ENCODE peak calls at places on chromosomes 4 and X, in eight cellular contexts. N, U, O, Q, R, D, M and L are unnamed samples.

GRCh38 chr4:168555437-168555836 is 58.6 kb downstream of the PALLD start:
- DNase-seq in U (no peak), D (no peak), O (no peak), R (no peak), Q (no peak), M (no peak), N (no peak), L (no peak)

GRCh38 chr4:74503580-74503979 is 58.6 kb downstream of the AREG start:
- DNase-seq in R (no peak), O (no peak), M (no peak), D (no peak), U (no peak), N (peak; percentile 88), Q (peak; percentile 28), L (no peak)

GRCh38 chr4:117588771-117589170 is 445.5 kb upstream of the NDST3 start:
- DNase-seq in M (no peak), Q (no peak), R (no peak), U (no peak), D (no peak), O (no peak), N (no peak), L (no peak)

GRCh38 chr4:7852568-7853185 is 87.0 kb downstream of the AFAP1 start:
- DNase-seq in R (no peak), M (no peak), D (peak; percentile 48), O (no peak), Q (no peak), N (no peak), U (no peak), L (no peak)

GRCh38 chr4:44583393-44583792 is 68.0 kb downstream of the YIPF7 start:
- DNase-seq in Q (no peak), R (no peak), U (no peak), D (no peak), N (no peak), M (no peak), O (no peak), L (no peak)

GRCh38 chrX:18146954-18147353 is 73.7 kb downstream of the BEND2 start:
- DNase-seq in U (no peak), D (no peak), M (no peak), Q (peak; percentile 21), O (no peak), N (peak; percentile 13), R (no peak), L (no peak)

GRCh38 chrX:129698150-129698549 is 40.6 kb upstream of the XPNPEP2 start:
- DNase-seq in Q (no peak), R (no peak), D (no peak), N (no peak), O (no peak), U (no peak), M (no peak), L (no peak)

GRCh38 chr4:27278615-27279014 is 418.0 kb downstream of the STIM2 start:
- DNase-seq in O (no peak), Q (peak; percentile 23), U (no peak), M (no peak), R (no peak), D (no peak), N (peak; percentile 7), L (no peak)

GRCh38 chrX:54807524-54808108 is at the start of gene MAGED2:
- DNase-seq in R (peak; percentile 82), N (peak; percentile 16), O (no peak), M (no peak), Q (peak; percentile 70), U (peak; percentile 44), D (peak; percentile 5), L (no peak)

GRCh38 chr4:30828290-30828926 is 108.2 kb downstream of the PCDH7 start:
- DNase-seq in U (no peak), D (no peak), N (peak; percentile 18), R (no peak), M (no peak), Q (peak; percentile 20), O (no peak), L (no peak)

GRCh38 chr4:25280210-25280609 is 32.4 kb upstream of the ZCCHC4 start:
- DNase-seq in M (no peak), D (no peak), N (no peak), Q (no peak), R (no peak), O (no peak), U (no peak), L (no peak)

GRCh38 chrX:41265615-41266014 is 68.3 kb upstream of the DDX3X start:
- DNase-seq in Q (no peak), U (peak; percentile 3), R (no peak), D (peak; percentile 6), M (no peak), O (no peak), N (peak; percentile 69), L (no peak)

GRCh38 chrX:151704023-151704663 is 8.9 kb downstream of the PRRG3 start:
- DNase-seq in O (no peak), R (no peak), Q (no peak), N (no peak), U (no peak), M (no peak), D (no peak), L (no peak)

GRCh38 chrX:80879143-80879542 is 69.5 kb upstream of the BRWD3 start:
- DNase-seq in U (no peak), R (no peak), M (no peak), Q (peak; percentile 2), D (peak; percentile 4), O (no peak), N (no peak), L (no peak)

GRCh38 chrX:41025926-41026325 is 59.3 kb upstream of the USP9X start:
- DNase-seq in Q (peak; percentile 21), M (no peak), N (peak; percentile 16), D (no peak), U (no peak), R (no peak), O (no peak), L (no peak)

GRCh38 chr4:153204247-153205027 is at the start of gene TRIM2:
- DNase-seq in R (no peak), Q (no peak), N (peak; percentile 78), U (no peak), D (peak; percentile 73), M (no peak), O (peak; percentile 72), L (no peak)

GRCh38 chr4:162497564-162498167 is 333.9 kb upstream of the FSTL5 start:
- DNase-seq in D (no peak), O (no peak), Q (peak; percentile 83), N (peak; percentile 42), R (no peak), U (no peak), M (no peak), L (no peak)

GRCh38 chr4:110245567-110245966 is 47.2 kb upstream of the ELOVL6 start:
- DNase-seq in U (no peak), Q (peak; percentile 57), M (no peak), R (no peak), N (peak; percentile 49), O (no peak), D (no peak), L (no peak)

GRCh38 chr4:107799634-107800033 is 25.1 kb upstream of the SGMS2 start:
- DNase-seq in M (no peak), Q (no peak), N (no peak), O (no peak), R (no peak), U (no peak), D (no peak), L (no peak)

GRCh38 chrX:18649498-18649951 is 22.4 kb downstream of the RS1 start:
- DNase-seq in D (no peak), N (no peak), R (no peak), U (no peak), M (no peak), O (peak; percentile 75), Q (peak; percentile 7), L (no peak)

DNA sequence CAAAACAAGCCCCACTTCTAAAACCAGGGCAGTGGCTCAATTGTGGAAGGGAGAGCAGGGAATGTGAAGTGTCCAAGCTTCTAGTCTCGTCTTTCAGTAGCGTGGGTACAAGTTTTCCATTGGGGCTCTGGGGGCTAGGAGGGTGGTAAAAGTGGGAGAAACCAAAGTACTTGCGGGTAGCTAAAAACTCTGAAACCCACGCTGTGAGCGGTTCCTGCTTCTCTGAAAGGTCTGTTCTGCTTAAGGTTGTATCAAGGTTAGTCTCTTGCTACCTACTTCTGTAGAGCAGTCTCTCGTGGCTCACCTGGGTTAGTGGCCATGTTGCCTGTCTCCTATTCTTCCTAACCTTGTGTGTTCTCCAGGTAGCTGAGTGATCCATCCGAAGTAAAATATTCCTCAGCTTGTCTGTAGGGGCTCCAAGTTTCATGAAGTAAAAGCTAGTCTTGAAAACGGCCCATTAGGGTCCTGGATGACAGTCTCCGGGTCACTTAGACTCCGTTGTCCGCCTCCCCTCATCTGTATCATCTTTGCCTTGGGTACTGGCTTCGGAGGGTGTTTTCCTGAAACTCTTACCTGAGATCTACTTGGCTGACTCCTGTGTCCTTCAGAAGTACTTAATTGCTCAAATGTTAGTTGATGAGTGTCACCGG is 1.9 kb upstream of the WDR1 start:
- DNase-seq in O (no peak), M (no peak), U (no peak), D (no peak), Q (no peak), R (no peak), N (no peak), L (no peak)
- H3K4me1 ChIP-seq in O (peaks cover 42% of the 10 kb centered on the region), M (peaks cover 11% of the 10 kb centered on the region), U (peaks cover 49% of the 10 kb centered on the region), D (peaks cover 33% of the 10 kb centered on the region), Q (peaks cover 16% of the 10 kb centered on the region), R (peaks cover 5% of the 10 kb centered on the region), N (peaks cover 19% of the 10 kb centered on the region), L (peaks cover 18% of the 10 kb centered on the region)

GRCh38 chrX:108419401-108419800 is 18.8 kb downstream of the COL4A6 start:
- DNase-seq in U (no peak), D (no peak), O (no peak), N (no peak), Q (no peak), R (no peak), M (no peak), L (no peak)
- H3K27me3 ChIP-seq in U (no peaks in the 10 kb centered on the region), D (no peaks in the 10 kb centered on the region), O (no peaks in the 10 kb centered on the region), N (peaks cover 6% of the 10 kb centered on the region), Q (peaks cover 22% of the 10 kb centered on the region), R (no peaks in the 10 kb centered on the region), M (no peaks in the 10 kb centered on the region), L (no peaks in the 10 kb centered on the region)

DNA sequence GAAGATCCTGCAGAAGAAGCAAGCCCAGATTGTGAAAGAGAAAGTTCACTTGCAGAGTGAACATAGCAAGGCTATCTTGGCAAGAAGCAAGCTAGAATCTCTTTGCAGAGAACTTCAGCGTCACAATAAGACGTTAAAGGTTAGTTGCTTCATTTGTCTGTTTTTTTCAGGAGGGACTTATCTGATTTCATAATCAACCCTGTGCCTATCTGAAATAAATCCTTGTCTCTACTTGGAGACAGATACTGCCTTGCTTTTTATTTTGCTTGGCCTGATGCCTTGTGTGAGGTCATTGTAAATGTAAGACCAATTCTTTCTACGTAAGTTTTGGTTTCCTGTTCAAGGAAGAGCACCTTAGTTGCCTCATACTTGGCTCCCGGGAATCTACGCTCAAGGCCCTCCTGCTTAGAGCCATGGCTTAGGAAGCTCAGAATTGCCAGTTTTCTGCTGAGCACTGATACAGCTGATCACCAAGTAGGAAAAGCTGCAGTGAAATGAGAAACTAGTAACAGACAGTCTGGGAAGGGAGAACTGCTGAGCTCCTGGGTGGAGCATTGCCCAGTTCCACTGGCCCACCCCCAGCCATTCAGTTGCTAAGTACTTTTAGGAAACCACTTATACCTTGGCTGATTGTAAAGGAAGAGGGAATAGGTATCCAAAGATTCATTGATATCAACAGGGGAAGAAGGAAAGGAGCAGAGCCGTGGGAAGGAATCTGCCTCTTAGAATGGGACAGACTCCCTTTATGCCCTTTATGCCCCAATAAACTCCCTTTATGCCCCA is 41.8 kb downstream of the RBBP7 start:
- DNase-seq in N (peak; percentile 91), M (no peak), R (no peak), Q (peak; percentile 67), U (no peak), O (no peak), D (peak; percentile 81), L (no peak)
- H3K36me3 ChIP-seq in N (peaks cover 8% of the 10 kb centered on the region), M (peaks cover 25% of the 10 kb centered on the region), R (no peaks in the 10 kb centered on the region), Q (peaks cover 69% of the 10 kb centered on the region), U (peaks cover 30% of the 10 kb centered on the region), O (peaks cover 30% of the 10 kb centered on the region), D (no peaks in the 10 kb centered on the region), L (peaks cover 29% of the 10 kb centered on the region)

GRCh38 chr4:140153744-140154571 is at the start of gene MAML3:
- DNase-seq in D (peak; percentile 89), N (peak; percentile 96), M (peak; percentile 47), U (peak; percentile 65), R (peak; percentile 98), Q (peak; percentile 98), O (peak; percentile 96), L (peak; percentile 90)
- H3K4me1 ChIP-seq in D (no peaks in the 10 kb centered on the region), N (peaks cover 3% of the 10 kb centered on the region), M (peaks cover 3% of the 10 kb centered on the region), U (peaks cover 50% of the 10 kb centered on the region), R (no peaks in the 10 kb centered on the region), Q (peaks cover 8% of the 10 kb centered on the region), O (peaks cover 17% of the 10 kb centered on the region), L (no peaks in the 10 kb centered on the region)